ENCODE peak calls at places on chromosome 9, in five cellular contexts. S is A549, K is GM12878, R is HepG2, P is K562. Z is an unnamed sample.

GRCh38 chr9:33234511-33235467 is 5.2 kb upstream of the SPINK4 start:
- DNase-seq in S (peak), K (no peak), R (no peak), P (no peak), Z (no peak)

GRCh38 chr9:135517407-135517822 is 3.8 kb upstream of the LCN1 start:
- DNase-seq in S (no peak), K (no peak), R (no peak), P (no peak), Z (no peak)

GRCh38 chr9:11312976-11313375 is 700.2 kb upstream of the PTPRD start:
- DNase-seq in S (no peak), K (no peak), R (no peak), P (no peak), Z (no peak)

GRCh38 chr9:98339987-98340564 is 84.6 kb upstream of the TBC1D2 start:
- DNase-seq in S (no peak), K (no peak), R (no peak), P (no peak), Z (no peak)

GRCh38 chr9:125398243-125398642 is 136.6 kb downstream of the GAPVD1 start:
- DNase-seq in S (no peak), K (no peak), R (no peak), P (no peak), Z (no peak)

GRCh38 chr9:34037626-34038025 is 11.1 kb downstream of the UBAP2 start:
- DNase-seq in S (no peak), K (no peak), R (no peak), P (no peak), Z (no peak)

GRCh38 chr9:71119746-71120145 is 1.7 kb downstream of the TRPM3 start:
- DNase-seq in S (no peak), K (no peak), R (no peak), P (no peak), Z (no peak)

GRCh38 chr9:116243708-116244107 is 90.1 kb downstream of the PAPPA start:
- DNase-seq in S (no peak), K (no peak), R (no peak), P (no peak), Z (no peak)

GRCh38 chr9:133521122-133522072 is 3.4 kb downstream of the MYMK start:
- DNase-seq in S (no peak), K (no peak), R (peak), P (no peak), Z (no peak)

GRCh38 chr9:126089789-126090188 is 236.8 kb upstream of the MVB12B start:
- DNase-seq in S (no peak), K (no peak), R (no peak), P (no peak), Z (no peak)

GRCh38 chr9:94782367-94783120 is 56.0 kb downstream of the AOPEP start:
- DNase-seq in S (no peak), K (no peak), R (no peak), P (no peak), Z (no peak)

GRCh38 chr9:134575817-134576176 is 65.8 kb upstream of the COL5A1 start:
- DNase-seq in S (no peak), K (no peak), R (no peak), P (no peak), Z (no peak)

GRCh38 chr9:87746186-87746585 is 20.3 kb downstream of the CTSL start:
- DNase-seq in S (no peak), K (no peak), R (no peak), P (no peak), Z (no peak)

GRCh38 chr9:99003308-99003707 is 59.6 kb downstream of the COL15A1 start:
- DNase-seq in S (no peak), K (no peak), R (no peak), P (no peak), Z (no peak)

GRCh38 chr9:32384002-32384363 is 460 bp upstream of the ACO1 start:
- DNase-seq in S (no peak), K (no peak), R (no peak), P (no peak), Z (no peak)

GRCh38 chr9:135355466-135356420 is 123.8 kb upstream of the PPP1R26 start:
- DNase-seq in S (no peak), K (no peak), R (no peak), P (no peak), Z (no peak)

GRCh38 chr9:135085830-135086546 is 1.5 kb upstream of the OLFM1 start:
- DNase-seq in S (peak), K (no peak), R (peak), P (peak), Z (peak)

GRCh38 chr9:85960688-85961093 is 19.7 kb downstream of the NAA35 start:
- DNase-seq in S (no peak), K (no peak), R (no peak), P (no peak), Z (no peak)

GRCh38 chr9:34560574-34561229 is 28.8 kb downstream of the CNTFR start:
- DNase-seq in S (no peak), K (no peak), R (no peak), P (no peak), Z (no peak)

GRCh38 chr9:81320909-81321482 is 368.4 kb downstream of the TLE1 start:
- DNase-seq in S (no peak), K (no peak), R (no peak), P (no peak), Z (no peak)

GRCh38 chr9:129781991-129782390 is 21.0 kb upstream of the TOR1B start:
- DNase-seq in S (no peak), K (no peak), R (no peak), P (no peak), Z (no peak)
- H3K4me3 ChIP-seq in S (no peak), K (no peak), R (no peak), P (no peak), Z (no peak)

DNA sequence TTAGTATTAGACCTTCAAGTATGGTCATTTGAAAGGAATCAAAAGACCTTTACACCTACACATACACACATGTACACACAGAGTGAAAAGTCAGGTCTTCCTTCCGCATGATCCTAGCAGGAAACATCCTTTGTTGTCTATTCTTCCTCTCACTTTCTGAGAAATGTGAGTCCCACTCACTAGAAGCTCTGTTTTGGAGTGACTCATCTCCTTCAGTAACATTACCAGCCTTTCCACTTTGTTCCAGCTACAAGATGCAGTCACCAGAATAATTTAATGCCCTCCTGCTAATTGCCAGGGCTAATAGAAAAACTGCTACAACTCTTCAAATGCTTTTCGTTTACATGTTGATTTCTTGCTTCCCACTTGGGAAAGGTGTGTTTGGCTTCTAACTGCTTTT is 417.4 kb downstream of the RASEF start:
- DNase-seq in S (no peak), K (no peak), R (no peak), P (no peak), Z (no peak)
- TF ChIP-seq MYC in S (no peak), K (no peak), R (no peak), P (no peak), Z (no peak)

DNA sequence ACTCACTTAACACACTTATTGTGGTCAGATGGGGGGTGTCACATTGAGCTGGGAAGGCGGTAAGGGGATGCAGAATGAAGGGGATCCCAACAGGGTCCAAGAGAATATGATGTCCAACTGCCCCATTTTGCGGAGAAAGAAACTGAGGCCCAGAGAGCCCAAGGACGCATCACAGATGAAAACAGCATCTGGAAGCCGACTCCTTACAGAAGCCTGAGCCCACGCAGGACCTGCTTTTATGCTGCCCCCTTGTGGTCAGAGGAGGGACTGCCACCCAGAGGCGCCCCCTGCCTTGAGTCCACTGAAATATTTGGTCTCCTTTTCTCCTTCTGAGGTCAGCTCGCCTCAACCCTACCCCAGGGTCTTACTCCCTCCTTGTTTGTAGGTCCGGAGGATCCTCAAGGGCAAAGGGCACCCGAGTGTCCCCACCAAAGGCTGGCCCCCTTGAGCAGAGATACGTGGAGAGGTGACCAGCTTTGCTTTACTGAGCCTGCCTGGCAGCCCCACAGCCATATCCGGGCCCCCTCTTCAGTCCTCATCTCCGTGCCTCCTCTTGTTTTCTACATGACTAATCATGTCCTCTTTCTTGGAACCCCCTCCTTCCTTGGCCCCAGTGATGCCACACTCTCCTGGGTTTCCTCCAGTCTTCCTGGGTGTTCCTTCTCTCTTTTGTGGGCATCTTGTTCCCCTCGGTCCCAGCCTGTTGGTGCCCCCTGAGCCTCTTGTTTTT is 30.0 kb upstream of the TTLL11 start:
- DNase-seq in S (peak), K (no peak), R (peak), P (peak), Z (peak)
- TF ChIP-seq POLR2A in S (no peak), K (no peak), R (no peak), P (no peak), Z (no peak)

GRCh38 chr9:123415593-123415930 is 59.6 kb downstream of the CRB2 start:
- DNase-seq in S (no peak), K (no peak), R (no peak), P (no peak), Z (no peak)

GRCh38 chr9:123417289-123418051 is 61.5 kb downstream of the CRB2 start:
- DNase-seq in S (no peak), K (no peak), R (no peak), P (no peak), Z (no peak)

GRCh38 chr9:123414226-123414625 is 58.2 kb downstream of the CRB2 start:
- DNase-seq in S (no peak), K (no peak), R (no peak), P (no peak), Z (no peak)

GRCh38 chr9:123416171-123416570 is 60.2 kb downstream of the CRB2 start:
- DNase-seq in S (no peak), K (no peak), R (no peak), P (no peak), Z (no peak)

DNA sequence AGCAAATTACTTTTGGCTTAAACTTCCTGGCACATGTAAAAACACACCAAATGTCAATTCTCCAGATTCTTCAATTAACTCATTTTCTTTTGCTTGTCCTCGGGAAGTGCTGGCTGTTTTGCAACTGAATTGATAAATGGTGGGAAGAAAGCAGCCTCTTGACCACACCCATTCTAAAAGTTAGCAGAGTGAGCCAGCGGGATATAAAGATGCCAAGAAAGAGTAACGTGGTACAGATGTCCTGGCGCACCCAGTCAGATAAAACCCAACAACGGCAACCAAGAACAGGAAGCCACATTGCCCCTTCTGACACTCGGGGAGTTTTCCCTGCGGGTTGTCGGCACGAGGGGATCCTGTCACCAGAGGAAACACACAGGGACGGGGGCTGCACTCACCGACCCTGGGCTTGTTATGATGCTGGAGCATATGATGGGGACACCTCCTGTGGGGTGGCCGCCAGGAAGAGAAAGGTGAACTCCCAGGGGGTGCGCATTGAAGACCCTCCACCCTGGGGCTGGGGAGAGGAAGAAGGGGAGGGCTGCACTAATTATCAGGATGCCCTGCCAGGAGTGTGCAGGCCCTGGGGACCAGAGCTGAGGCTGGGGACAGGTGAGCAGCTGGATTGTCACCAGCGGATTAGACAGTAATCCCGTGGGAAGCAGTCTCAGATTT is 59.1 kb downstream of the CRB2 start:
- DNase-seq in S (no peak), K (no peak), R (no peak), P (no peak), Z (no peak)
- H3K4me3 ChIP-seq in S (no peak), K (no peak), R (no peak), P (no peak), Z (no peak)

GRCh38 chr9:93130861-93131481 is 3.1 kb downstream of the NINJ1 start:
- DNase-seq in S (no peak), K (no peak), R (no peak), P (no peak), Z (no peak)

GRCh38 chr9:93131599-93132286 is 2.3 kb downstream of the NINJ1 start:
- DNase-seq in S (no peak), K (no peak), R (no peak), P (no peak), Z (no peak)

GRCh38 chr9:93133641-93134017 is 422 bp downstream of the NINJ1 start:
- DNase-seq in S (peak), K (no peak), R (peak), P (peak), Z (peak)

GRCh38 chr9:93132946-93133640 is 958 bp downstream of the NINJ1 start:
- DNase-seq in S (peak), K (no peak), R (peak), P (no peak), Z (no peak)

DNA sequence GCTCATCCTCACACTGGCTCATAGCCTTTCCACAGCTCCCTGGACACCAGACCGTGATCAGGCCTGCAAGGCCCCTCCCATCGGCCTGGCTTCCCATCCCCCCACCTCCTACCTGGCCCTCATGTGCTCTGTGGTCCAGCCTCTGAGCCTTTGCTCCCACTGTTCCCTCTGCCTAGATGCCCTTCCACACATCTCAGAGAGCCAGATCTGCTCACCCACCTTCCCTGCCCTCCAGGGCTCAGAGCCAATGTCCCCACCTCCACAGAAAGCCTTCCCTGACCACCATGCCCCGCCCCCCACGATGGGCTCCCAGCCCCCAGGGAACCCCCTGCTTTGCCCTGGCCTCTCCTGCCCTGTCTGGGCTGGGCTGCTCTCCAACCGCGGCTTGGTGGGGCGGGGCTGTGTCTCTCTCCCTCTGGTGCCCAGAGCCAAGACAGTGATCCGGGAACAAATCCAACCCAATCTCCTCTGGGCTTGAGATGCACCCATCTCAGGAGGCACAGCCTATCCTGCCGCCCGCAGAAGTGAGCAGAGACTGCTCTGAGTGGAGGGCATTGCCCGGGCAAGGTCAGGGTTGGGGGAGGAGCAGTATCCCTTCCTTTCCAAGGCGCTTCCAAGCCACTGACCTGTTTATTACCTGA is 1.6 kb downstream of the NINJ1 start:
- DNase-seq in S (peak), K (no peak), R (no peak), P (no peak), Z (no peak)
- TF ChIP-seq MYC in S (no peak), K (no peak), R (no peak), P (no peak), Z (no peak)

DNA sequence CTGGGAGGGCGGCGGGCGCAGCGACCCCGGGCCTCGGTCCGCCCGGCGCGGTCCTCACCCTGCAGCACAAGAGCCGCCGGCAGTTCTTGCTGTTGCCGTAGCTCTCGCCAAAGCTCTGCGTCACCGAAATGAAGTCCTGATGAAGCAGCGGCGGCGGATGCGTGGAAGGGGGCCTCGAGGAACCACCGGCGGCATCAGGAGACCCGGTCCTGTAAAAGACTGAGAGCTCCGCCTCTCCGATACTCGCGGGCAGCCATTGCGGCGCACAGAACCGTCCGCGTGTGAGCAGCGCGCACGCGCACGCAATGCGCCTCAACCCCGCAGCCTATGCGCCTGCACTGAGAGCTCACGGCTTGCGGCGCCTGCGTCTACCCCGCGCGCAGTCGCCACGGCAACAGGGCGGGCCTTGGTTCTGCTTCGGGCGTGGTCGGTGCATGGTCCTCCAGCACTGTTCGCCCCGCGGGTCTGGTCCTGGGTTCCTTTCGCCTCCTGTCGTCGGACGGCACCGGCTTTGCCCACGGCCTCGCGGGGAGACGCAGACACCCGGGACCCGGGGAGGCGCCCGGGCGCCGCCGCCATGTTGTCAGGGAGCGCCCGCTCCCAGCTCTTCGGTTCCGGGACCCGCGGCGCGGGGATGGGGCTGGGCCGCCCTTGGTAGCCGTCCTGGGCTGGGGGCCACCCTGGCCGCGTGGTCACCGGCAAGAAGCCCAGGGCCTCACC is 9.3 kb upstream of the GRIN1 start:
- DNase-seq in S (peak), K (peak), R (peak), P (peak), Z (peak)
- TF ChIP-seq POLR2A in S (peak), K (peak), R (peak), P (peak), Z (peak)

GRCh38 chr9:75640250-75640649 is 250.2 kb upstream of the PCSK5 start:
- DNase-seq in S (no peak), K (no peak), R (no peak), P (no peak), Z (no peak)

GRCh38 chr9:75642522-75642921 is 248.0 kb upstream of the PCSK5 start:
- DNase-seq in S (no peak), K (no peak), R (no peak), P (no peak), Z (no peak)

GRCh38 chr9:75633658-75634057 is 256.8 kb upstream of the PCSK5 start:
- DNase-seq in S (no peak), K (no peak), R (no peak), P (no peak), Z (no peak)

DNA sequence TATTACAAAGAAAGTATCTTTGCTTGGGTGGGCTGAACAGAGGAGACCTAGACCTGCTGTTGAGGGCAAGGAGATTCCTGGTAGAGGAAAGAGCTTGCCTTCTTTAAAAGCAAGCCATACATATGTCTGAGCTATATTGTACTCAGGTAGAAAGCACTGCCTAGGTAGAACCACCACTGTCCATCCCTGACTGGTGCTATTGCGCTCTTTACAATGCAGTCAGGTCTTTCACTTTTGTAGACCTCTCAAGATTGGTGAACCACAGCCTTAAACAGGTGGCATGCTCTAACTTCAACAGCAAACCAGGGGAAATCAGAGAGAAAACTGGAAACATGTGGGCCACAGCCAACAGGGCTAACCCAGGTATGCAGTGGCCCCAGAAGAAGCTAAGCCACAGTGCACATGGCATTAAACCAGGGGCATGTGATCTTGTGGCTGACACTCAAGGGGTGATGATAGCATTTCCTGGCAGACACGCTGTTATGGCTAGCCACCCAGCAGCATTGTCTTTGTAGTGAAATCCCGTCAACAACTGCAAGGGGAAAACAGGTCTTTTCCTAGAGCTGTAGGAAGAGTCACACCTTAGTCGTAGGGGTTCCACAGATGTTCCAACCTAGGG is 253.9 kb upstream of the PCSK5 start:
- DNase-seq in S (no peak), K (no peak), R (no peak), P (no peak), Z (no peak)
- H3K4me3 ChIP-seq in S (no peak), K (no peak), R (no peak), P (no peak), Z (no peak)

GRCh38 chr9:96553070-96553469 is 66.6 kb downstream of the CDC14B start:
- DNase-seq in S (no peak), K (no peak), R (no peak), P (no peak), Z (no peak)
- TF ChIP-seq MYC in S (no peak), K (no peak), R (no peak), P (no peak), Z (no peak)

Z was measured in NB4.